ENCODE peak calls at places on chromosomes 7 and 10, in nine cellular contexts. One of them, this sample, is unnamed. For H3K27me3 and H3K9me3, the result is how much of the 10 kb centered on the place peaks cover.

GRCh38 chr7:25519962-25520562 is 291.8 kb upstream of the NPVF start:
- DNase-seq in lung: no peak
- DNase-seq in CD8-positive, alpha-beta T cell: no peak
- DNase-seq in prostate gland: no peak
- DNase-seq in left ventricle myocardium inferior: no peak
- DNase-seq in uterus: no peak
- DNase-seq in Caco-2: no peak
- DNase-seq in heart right ventricle: no peak
- DNase-seq in upper lobe of right lung: no peak
- DNase-seq in this sample: no peak

GRCh38 chr7:99623702-99624447 is 7.1 kb downstream of the ZSCAN25 start:
- DNase-seq in prostate gland: no peak
- DNase-seq in left ventricle myocardium inferior: no peak
- DNase-seq in Caco-2: no peak
- DNase-seq in upper lobe of right lung: no peak
- DNase-seq in lung: no peak
- DNase-seq in CD8-positive, alpha-beta T cell: no peak
- DNase-seq in uterus: no peak
- DNase-seq in heart right ventricle: no peak
- DNase-seq in this sample: no peak

GRCh38 chr7:85186083-85186520 is 754 bp downstream of the SEMA3D start:
- DNase-seq in prostate gland: peak
- DNase-seq in left ventricle myocardium inferior: no peak
- DNase-seq in uterus: no peak
- DNase-seq in CD8-positive, alpha-beta T cell: no peak
- DNase-seq in heart right ventricle: peak
- DNase-seq in upper lobe of right lung: peak
- DNase-seq in lung: peak
- DNase-seq in Caco-2: no peak
- DNase-seq in this sample: peak

GRCh38 chr10:74081918-74082317 is 68.7 kb downstream of the AP3M1 start:
- DNase-seq in CD8-positive, alpha-beta T cell: no peak
- DNase-seq in Caco-2: no peak
- DNase-seq in prostate gland: no peak
- DNase-seq in heart right ventricle: no peak
- DNase-seq in left ventricle myocardium inferior: no peak
- DNase-seq in uterus: no peak
- DNase-seq in upper lobe of right lung: no peak
- DNase-seq in lung: no peak
- DNase-seq in this sample: no peak

GRCh38 chr7:101547022-101547915 is 81.8 kb downstream of the MYL10 start:
- DNase-seq in Caco-2: no peak
- DNase-seq in uterus: no peak
- DNase-seq in prostate gland: no peak
- DNase-seq in lung: no peak
- DNase-seq in heart right ventricle: no peak
- DNase-seq in upper lobe of right lung: peak
- DNase-seq in left ventricle myocardium inferior: no peak
- DNase-seq in CD8-positive, alpha-beta T cell: no peak
- DNase-seq in this sample: no peak

GRCh38 chr7:5634107-5634950 is 147.1 kb downstream of the RNF216 start:
- DNase-seq in uterus: peak
- DNase-seq in Caco-2: no peak
- DNase-seq in prostate gland: no peak
- DNase-seq in lung: no peak
- DNase-seq in left ventricle myocardium inferior: peak
- DNase-seq in heart right ventricle: peak
- DNase-seq in CD8-positive, alpha-beta T cell: no peak
- DNase-seq in upper lobe of right lung: peak
- DNase-seq in this sample: peak

GRCh38 chr10:127442220-127442525 is 106.9 kb upstream of the NPS start:
- DNase-seq in CD8-positive, alpha-beta T cell: no peak
- DNase-seq in upper lobe of right lung: peak
- DNase-seq in uterus: no peak
- DNase-seq in prostate gland: no peak
- DNase-seq in heart right ventricle: no peak
- DNase-seq in left ventricle myocardium inferior: no peak
- DNase-seq in lung: no peak
- DNase-seq in Caco-2: no peak
- DNase-seq in this sample: no peak

GRCh38 chr10:14654821-14655382 is 119.8 kb downstream of the FAM107B start:
- DNase-seq in prostate gland: no peak
- DNase-seq in upper lobe of right lung: no peak
- DNase-seq in uterus: no peak
- DNase-seq in lung: no peak
- DNase-seq in CD8-positive, alpha-beta T cell: no peak
- DNase-seq in heart right ventricle: no peak
- DNase-seq in left ventricle myocardium inferior: no peak
- DNase-seq in Caco-2: no peak
- DNase-seq in this sample: no peak

GRCh38 chr10:8489232-8489631 is 434.7 kb downstream of the GATA3 start:
- DNase-seq in Caco-2: no peak
- DNase-seq in left ventricle myocardium inferior: no peak
- DNase-seq in upper lobe of right lung: no peak
- DNase-seq in prostate gland: no peak
- DNase-seq in lung: no peak
- DNase-seq in CD8-positive, alpha-beta T cell: no peak
- DNase-seq in heart right ventricle: no peak
- DNase-seq in uterus: no peak
- DNase-seq in this sample: no peak

GRCh38 chr10:4567637-4568036 is 258.4 kb upstream of the AKR1E2 start:
- DNase-seq in upper lobe of right lung: no peak
- DNase-seq in left ventricle myocardium inferior: no peak
- DNase-seq in CD8-positive, alpha-beta T cell: no peak
- DNase-seq in uterus: no peak
- DNase-seq in prostate gland: peak
- DNase-seq in lung: no peak
- DNase-seq in Caco-2: no peak
- DNase-seq in heart right ventricle: no peak
- DNase-seq in this sample: no peak

GRCh38 chr7:81186691-81187090 is 267.8 kb upstream of the SEMA3C start:
- DNase-seq in prostate gland: no peak
- DNase-seq in CD8-positive, alpha-beta T cell: no peak
- DNase-seq in lung: no peak
- DNase-seq in left ventricle myocardium inferior: no peak
- DNase-seq in heart right ventricle: no peak
- DNase-seq in upper lobe of right lung: no peak
- DNase-seq in Caco-2: no peak
- DNase-seq in uterus: no peak
- DNase-seq in this sample: no peak

GRCh38 chr7:13946181-13946580 is 43.3 kb downstream of the ETV1 start:
- DNase-seq in upper lobe of right lung: no peak
- DNase-seq in heart right ventricle: no peak
- DNase-seq in left ventricle myocardium inferior: no peak
- DNase-seq in prostate gland: no peak
- DNase-seq in lung: no peak
- DNase-seq in Caco-2: no peak
- DNase-seq in uterus: no peak
- DNase-seq in CD8-positive, alpha-beta T cell: no peak
- DNase-seq in this sample: no peak

GRCh38 chr10:67861750-67862460 is 22.6 kb upstream of the SIRT1 start:
- DNase-seq in CD8-positive, alpha-beta T cell: no peak
- DNase-seq in upper lobe of right lung: no peak
- DNase-seq in heart right ventricle: no peak
- DNase-seq in left ventricle myocardium inferior: no peak
- DNase-seq in lung: no peak
- DNase-seq in uterus: no peak
- DNase-seq in prostate gland: no peak
- DNase-seq in Caco-2: no peak
- DNase-seq in this sample: no peak

GRCh38 chr10:28738200-28738599 is 60.9 kb downstream of the BAMBI start:
- DNase-seq in Caco-2: peak
- DNase-seq in prostate gland: no peak
- DNase-seq in heart right ventricle: no peak
- DNase-seq in CD8-positive, alpha-beta T cell: no peak
- DNase-seq in lung: no peak
- DNase-seq in upper lobe of right lung: no peak
- DNase-seq in left ventricle myocardium inferior: no peak
- DNase-seq in uterus: no peak
- DNase-seq in this sample: no peak

DNA sequence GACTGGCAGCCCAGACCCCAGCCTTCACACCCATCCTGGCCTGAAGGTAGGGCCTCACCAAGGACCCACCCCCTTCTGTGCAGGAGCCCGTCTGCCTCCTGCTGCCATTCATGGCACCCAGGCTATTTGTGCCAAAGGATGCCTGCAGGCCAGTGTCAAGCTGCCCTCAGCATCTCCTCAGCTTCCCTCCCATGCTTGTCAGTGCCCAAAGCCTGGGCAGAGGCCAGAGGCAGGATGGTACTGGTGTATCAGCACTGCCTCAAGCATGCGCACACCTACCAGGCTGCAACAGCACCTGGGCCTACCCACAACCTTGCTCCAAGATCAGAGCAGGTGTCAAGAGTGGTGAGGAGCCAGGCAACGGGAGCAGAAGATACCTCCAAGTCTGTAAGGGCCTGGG is 27.6 kb downstream of the SFTPA1 start:
- DNase-seq in Caco-2: no peak
- DNase-seq in lung: no peak
- DNase-seq in upper lobe of right lung: no peak
- DNase-seq in uterus: no peak
- DNase-seq in prostate gland: no peak
- DNase-seq in left ventricle myocardium inferior: no peak
- DNase-seq in heart right ventricle: no peak
- DNase-seq in CD8-positive, alpha-beta T cell: no peak
- DNase-seq in this sample: no peak
- H3K27me3 ChIP-seq in Caco-2: under half
- H3K27me3 ChIP-seq in lung: under half
- H3K27me3 ChIP-seq in upper lobe of right lung: under half
- H3K27me3 ChIP-seq in uterus: under half
- H3K27me3 ChIP-seq in prostate gland: under half
- H3K27me3 ChIP-seq in left ventricle myocardium inferior: under half
- H3K27me3 ChIP-seq in heart right ventricle: under half
- H3K27me3 ChIP-seq in CD8-positive, alpha-beta T cell: under half
- H3K27me3 ChIP-seq in this sample: under half

GRCh38 chr10:133442191-133442966 is 11.4 kb upstream of the SCART1 start:
- DNase-seq in left ventricle myocardium inferior: no peak
- DNase-seq in lung: peak
- DNase-seq in uterus: no peak
- DNase-seq in CD8-positive, alpha-beta T cell: peak
- DNase-seq in heart right ventricle: no peak
- DNase-seq in prostate gland: no peak
- DNase-seq in upper lobe of right lung: peak
- DNase-seq in Caco-2: no peak
- DNase-seq in this sample: no peak
- H3K9me3 ChIP-seq in left ventricle myocardium inferior: under half
- H3K9me3 ChIP-seq in lung: under half
- H3K9me3 ChIP-seq in uterus: under half
- H3K9me3 ChIP-seq in CD8-positive, alpha-beta T cell: under half
- H3K9me3 ChIP-seq in heart right ventricle: under half
- H3K9me3 ChIP-seq in prostate gland: under half
- H3K9me3 ChIP-seq in upper lobe of right lung: under half
- H3K9me3 ChIP-seq in Caco-2: under half
- H3K9me3 ChIP-seq in this sample: under half

GRCh38 chr7:75866129-75866496 is 12.7 kb upstream of the RHBDD2 start:
- DNase-seq in left ventricle myocardium inferior: no peak
- DNase-seq in Caco-2: no peak
- DNase-seq in lung: no peak
- DNase-seq in upper lobe of right lung: no peak
- DNase-seq in CD8-positive, alpha-beta T cell: no peak
- DNase-seq in uterus: no peak
- DNase-seq in prostate gland: no peak
- DNase-seq in heart right ventricle: no peak
- DNase-seq in this sample: no peak

GRCh38 chr7:75869776-75870379 is 9.0 kb upstream of the RHBDD2 start:
- DNase-seq in prostate gland: no peak
- DNase-seq in left ventricle myocardium inferior: no peak
- DNase-seq in CD8-positive, alpha-beta T cell: no peak
- DNase-seq in upper lobe of right lung: no peak
- DNase-seq in uterus: no peak
- DNase-seq in lung: no peak
- DNase-seq in Caco-2: no peak
- DNase-seq in heart right ventricle: no peak
- DNase-seq in this sample: no peak

GRCh38 chr7:75867390-75867717 is 11.5 kb upstream of the RHBDD2 start:
- DNase-seq in prostate gland: no peak
- DNase-seq in uterus: no peak
- DNase-seq in upper lobe of right lung: no peak
- DNase-seq in Caco-2: no peak
- DNase-seq in lung: no peak
- DNase-seq in heart right ventricle: no peak
- DNase-seq in left ventricle myocardium inferior: no peak
- DNase-seq in CD8-positive, alpha-beta T cell: no peak
- DNase-seq in this sample: no peak

GRCh38 chr7:75868153-75868552 is 10.7 kb upstream of the RHBDD2 start:
- DNase-seq in upper lobe of right lung: no peak
- DNase-seq in lung: no peak
- DNase-seq in uterus: no peak
- DNase-seq in CD8-positive, alpha-beta T cell: no peak
- DNase-seq in left ventricle myocardium inferior: no peak
- DNase-seq in heart right ventricle: no peak
- DNase-seq in Caco-2: no peak
- DNase-seq in prostate gland: no peak
- DNase-seq in this sample: no peak

DNA sequence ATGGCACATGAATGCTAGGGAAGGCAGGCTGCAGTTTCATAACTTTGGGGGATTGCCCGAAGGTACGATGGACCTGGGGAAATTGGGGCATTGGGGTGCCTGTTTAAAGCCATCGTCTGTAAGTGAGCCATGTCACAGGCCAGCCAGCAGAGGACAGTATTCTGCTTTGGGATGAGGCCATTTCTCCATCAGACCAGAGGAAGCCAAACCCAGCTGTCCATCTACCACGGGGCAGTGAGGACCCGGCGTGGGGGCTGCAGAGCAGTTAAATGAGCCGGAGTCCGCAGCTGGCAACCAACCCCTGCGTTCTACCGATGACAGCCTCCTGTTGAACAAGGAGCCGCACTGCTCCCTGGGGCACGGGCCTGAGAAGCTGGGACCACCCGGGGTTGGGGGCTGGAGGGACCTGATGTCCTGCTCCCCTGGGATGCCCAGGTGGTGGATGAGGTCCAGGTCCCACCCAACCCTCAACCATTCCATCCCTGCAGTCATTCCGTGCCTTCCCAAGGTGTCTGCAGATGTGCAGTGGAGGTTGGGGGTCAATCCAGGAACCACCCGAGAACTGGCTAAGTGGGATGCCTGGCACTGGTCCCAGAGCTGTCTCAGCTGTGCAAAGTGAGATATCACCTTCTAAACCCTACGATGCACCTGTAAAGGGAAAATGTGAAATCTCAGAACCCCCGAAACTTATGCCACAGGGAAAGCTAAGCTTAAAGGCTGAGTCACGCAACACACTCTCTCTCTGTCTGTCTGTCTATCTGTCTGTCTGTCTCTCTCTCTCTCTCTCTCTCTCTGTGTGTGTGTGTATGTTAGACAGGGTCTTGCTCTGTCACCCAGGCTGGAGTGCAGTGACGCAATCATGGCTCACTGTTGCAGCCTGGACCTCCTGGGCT is 12.1 kb upstream of the RHBDD2 start:
- DNase-seq in upper lobe of right lung: peak
- DNase-seq in prostate gland: peak
- DNase-seq in uterus: peak
- DNase-seq in Caco-2: peak
- DNase-seq in left ventricle myocardium inferior: peak
- DNase-seq in lung: peak
- DNase-seq in CD8-positive, alpha-beta T cell: peak
- DNase-seq in heart right ventricle: peak
- DNase-seq in this sample: peak
- TF ChIP-seq CTCF in upper lobe of right lung: peak
- TF ChIP-seq CTCF in prostate gland: peak
- TF ChIP-seq CTCF in uterus: peak
- TF ChIP-seq CTCF in Caco-2: peak
- TF ChIP-seq CTCF in left ventricle myocardium inferior: peak
- TF ChIP-seq CTCF in lung: peak
- TF ChIP-seq CTCF in CD8-positive, alpha-beta T cell: peak
- TF ChIP-seq CTCF in heart right ventricle: peak
- TF ChIP-seq CTCF in this sample: peak

GRCh38 chr7:30894009-30894408 is 17.6 kb upstream of the AQP1 start:
- DNase-seq in upper lobe of right lung: no peak
- DNase-seq in lung: no peak
- DNase-seq in CD8-positive, alpha-beta T cell: no peak
- DNase-seq in left ventricle myocardium inferior: no peak
- DNase-seq in prostate gland: no peak
- DNase-seq in heart right ventricle: no peak
- DNase-seq in Caco-2: no peak
- DNase-seq in uterus: no peak
- DNase-seq in this sample: no peak
- H3K27me3 ChIP-seq in upper lobe of right lung: under half
- H3K27me3 ChIP-seq in lung: under half
- H3K27me3 ChIP-seq in CD8-positive, alpha-beta T cell: under half
- H3K27me3 ChIP-seq in left ventricle myocardium inferior: under half
- H3K27me3 ChIP-seq in prostate gland: under half
- H3K27me3 ChIP-seq in heart right ventricle: under half
- H3K27me3 ChIP-seq in Caco-2: under half
- H3K27me3 ChIP-seq in uterus: under half
- H3K27me3 ChIP-seq in this sample: under half